ENCODE peak calls at places on chromosomes 13 and 19, in six cellular contexts. G, A, R, M, P and C are unnamed samples.

GRCh38 chr19:610071-610800 is 20.6 kb downstream of the HCN2 start:
- DNase-seq in M (peak; percentile 52), A (no peak), R (no peak), P (no peak), G (no peak), C (no peak)

GRCh38 chr13:44437356-44438233 is 64.0 kb downstream of the SERP2 start:
- DNase-seq in R (no peak), G (no peak), P (no peak), A (no peak), M (no peak), C (no peak)

GRCh38 chr13:93375491-93375890 is 148.9 kb downstream of the GPC6 start:
- DNase-seq in G (no peak), A (no peak), P (no peak), R (no peak), M (no peak), C (no peak)

GRCh38 chr13:46675016-46675415 is 121.9 kb downstream of the ESD start:
- DNase-seq in A (no peak), R (no peak), G (no peak), M (no peak), P (no peak), C (no peak)

GRCh38 chr13:32330438-32330837 is 15.1 kb downstream of the BRCA2 start:
- DNase-seq in G (no peak), M (no peak), P (no peak), R (no peak), A (no peak), C (no peak)

GRCh38 chr19:45363861-45364459 is 6.4 kb downstream of the ERCC2 start:
- DNase-seq in P (no peak), A (no peak), R (no peak), G (no peak), M (no peak), C (no peak)

GRCh38 chr13:97127842-97128241 is 94.3 kb upstream of the MBNL2 start:
- DNase-seq in G (no peak), P (no peak), A (no peak), R (peak; percentile 52), M (no peak), C (no peak)

GRCh38 chr19:48274173-48274572 is 4.3 kb downstream of the ZNF114 start:
- DNase-seq in G (no peak), A (no peak), M (no peak), R (no peak), P (no peak), C (no peak)

GRCh38 chr19:45097776-45098520 is 5.0 kb downstream of the PPP1R37 start:
- DNase-seq in M (no peak), G (peak; percentile 56), P (peak; percentile 71), R (peak; percentile 69), A (no peak), C (no peak)

GRCh38 chr13:110648848-110649421 is 33.6 kb downstream of the NAXD start:
- DNase-seq in M (no peak), R (no peak), P (no peak), A (no peak), G (no peak), C (no peak)

GRCh38 chr19:48468806-48469055 is 438 bp upstream of the CYTH2 start:
- DNase-seq in A (no peak), G (no peak), R (no peak), P (no peak), M (no peak), C (no peak)

GRCh38 chr13:94009696-94010095 is 469.8 kb downstream of the DCT start:
- DNase-seq in R (no peak), A (no peak), M (no peak), G (no peak), P (no peak), C (no peak)

GRCh38 chr13:114177245-114178010 is 1.6 kb upstream of the CFAP97D2 start:
- DNase-seq in M (no peak), R (no peak), A (no peak), G (no peak), P (no peak), C (peak; percentile 75)

GRCh38 chr19:7927605-7928333 is 1.8 kb upstream of the CTXN1 start:
- DNase-seq in A (no peak), M (no peak), P (peak; percentile 67), G (peak; percentile 12), R (no peak), C (no peak)

GRCh38 chr19:33301011-33301899 is 1.1 kb downstream of the CEBPA start:
- DNase-seq in G (no peak), A (no peak), R (no peak), M (peak; percentile 27), P (no peak), C (no peak)

GRCh38 chr19:33301900-33302174 is 497 bp downstream of the CEBPA start:
- DNase-seq in A (no peak), R (no peak), M (no peak), G (no peak), P (no peak), C (no peak)

GRCh38 chr19:33303791-33304759 is 1.7 kb upstream of the CEBPA start:
- DNase-seq in P (peak; percentile 20), M (peak; percentile 31), A (no peak), R (no peak), G (no peak), C (no peak)

GRCh38 chr19:33302974-33303790 is 848 bp upstream of the CEBPA start:
- DNase-seq in A (no peak), P (peak; percentile 16), R (peak; percentile 68), G (peak; percentile 53), M (peak; percentile 59), C (no peak)

GRCh38 chr19:33302175-33302973 is at the start of gene CEBPA:
- DNase-seq in M (peak; percentile 88), R (peak; percentile 90), A (peak; percentile 53), P (peak; percentile 68), G (peak; percentile 74), C (peak; percentile 90)
- TF ChIP-seq CTCF in M (peak; percentile 49), R (no peak), A (peak; percentile 44), P (no peak), G (peak; percentile 12), C (peak; percentile 60)

GRCh38 chr13:53200498-53201453 is 172.2 kb downstream of the OLFM4 start:
- DNase-seq in P (no peak), M (peak; percentile 28), G (peak; percentile 22), A (no peak), R (no peak), C (no peak)

GRCh38 chr13:53198699-53199098 is 170.1 kb downstream of the OLFM4 start:
- DNase-seq in A (no peak), P (no peak), G (no peak), M (no peak), R (no peak), C (no peak)

GRCh38 chr13:53200075-53200474 is 171.5 kb downstream of the OLFM4 start:
- DNase-seq in A (no peak), M (no peak), G (no peak), P (no peak), R (no peak), C (no peak)

GRCh38 chr13:53204598-53204997 is 176.0 kb downstream of the OLFM4 start:
- DNase-seq in R (no peak), P (no peak), M (no peak), A (no peak), G (no peak), C (no peak)

DNA sequence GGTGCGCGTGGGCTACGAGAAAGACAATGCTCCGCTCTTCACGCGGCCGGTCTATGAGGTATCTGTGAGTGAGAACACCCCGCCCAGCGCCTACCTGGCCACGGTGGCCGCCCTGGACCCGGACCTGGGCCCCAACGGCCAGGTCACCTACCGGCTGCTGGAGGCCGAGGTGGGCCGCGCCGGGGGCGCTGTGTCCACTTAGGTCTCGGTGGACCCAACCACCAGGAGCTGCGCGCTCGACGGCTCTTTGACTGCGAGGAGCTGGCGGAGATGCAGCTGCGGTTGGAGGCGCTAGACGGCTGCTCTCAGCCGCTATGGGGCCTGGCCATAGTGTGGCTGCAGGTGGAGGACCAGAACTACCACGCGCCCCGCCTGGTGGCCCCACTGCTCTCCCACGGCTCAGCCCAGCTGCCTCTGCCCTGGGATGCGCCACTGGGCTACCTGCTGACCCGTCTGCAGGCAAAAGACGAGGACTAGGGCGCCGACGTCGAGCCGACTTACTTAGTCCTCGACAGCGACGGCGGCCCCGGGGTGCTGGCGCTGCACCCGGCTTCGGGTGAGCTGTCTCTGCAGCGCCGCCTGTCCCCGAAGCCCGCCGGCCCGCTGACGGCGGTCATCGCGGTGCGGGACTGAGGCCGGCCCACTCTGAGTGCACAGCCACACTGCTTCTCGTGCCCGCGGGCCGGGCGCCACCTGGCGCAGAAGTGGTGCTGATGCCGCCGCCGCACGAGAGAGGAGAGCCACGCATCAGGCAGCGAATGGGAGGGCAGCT is 173.0 kb downstream of the OLFM4 start:
- DNase-seq in P (no peak), R (no peak), A (no peak), M (peak; percentile 15), G (no peak), C (no peak)
- TF ChIP-seq CTCF in P (no peak), R (no peak), A (no peak), M (peak; percentile 14), G (no peak), C (no peak)

GRCh38 chr19:6126335-6126974 is 9.0 kb upstream of the ACSBG2 start:
- DNase-seq in G (no peak), R (peak; percentile 13), P (no peak), A (no peak), M (no peak), C (no peak)
- TF ChIP-seq CTCF in G (no peak), R (peak; percentile 38), P (no peak), A (no peak), M (peak; percentile 11), C (no peak)

DNA sequence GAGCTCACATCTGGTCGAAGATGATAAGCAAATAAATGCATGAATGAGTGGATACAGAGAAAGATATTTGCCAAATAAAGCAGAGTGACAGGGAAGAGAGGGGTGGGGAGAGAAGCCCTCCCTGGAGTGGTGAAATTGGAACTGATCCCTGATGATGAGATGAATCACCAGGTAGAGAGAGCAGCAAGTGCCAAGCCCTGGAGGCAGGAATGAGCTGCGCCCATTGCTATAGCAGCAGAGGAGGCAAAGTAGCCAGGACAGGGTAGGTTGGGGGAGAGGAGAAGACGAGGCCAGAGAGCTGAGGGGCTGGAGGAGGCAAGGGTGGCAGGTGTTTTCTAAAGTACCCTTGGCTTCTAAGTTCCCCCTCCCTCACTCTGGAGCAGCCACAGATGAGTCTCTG is 13.7 kb downstream of the FXYD5 start:
- DNase-seq in G (no peak), R (peak; percentile 70), A (no peak), M (no peak), P (peak; percentile 74), C (no peak)
- TF ChIP-seq CTCF in G (no peak), R (peak; percentile 23), A (no peak), M (no peak), P (no peak), C (no peak)

GRCh38 chr19:41428481-41428859 is 1.3 kb upstream of the B3GNT8 start:
- DNase-seq in G (no peak), R (no peak), M (no peak), P (no peak), A (no peak), C (no peak)
- TF ChIP-seq CTCF in G (no peak), R (no peak), M (no peak), P (no peak), A (no peak), C (no peak)

GRCh38 chr13:109425821-109426689 is 360.3 kb downstream of the IRS2 start:
- DNase-seq in A (no peak), R (no peak), M (no peak), G (no peak), P (no peak), C (no peak)
- TF ChIP-seq CTCF in A (no peak), R (no peak), M (no peak), G (no peak), P (no peak), C (no peak)

DNA sequence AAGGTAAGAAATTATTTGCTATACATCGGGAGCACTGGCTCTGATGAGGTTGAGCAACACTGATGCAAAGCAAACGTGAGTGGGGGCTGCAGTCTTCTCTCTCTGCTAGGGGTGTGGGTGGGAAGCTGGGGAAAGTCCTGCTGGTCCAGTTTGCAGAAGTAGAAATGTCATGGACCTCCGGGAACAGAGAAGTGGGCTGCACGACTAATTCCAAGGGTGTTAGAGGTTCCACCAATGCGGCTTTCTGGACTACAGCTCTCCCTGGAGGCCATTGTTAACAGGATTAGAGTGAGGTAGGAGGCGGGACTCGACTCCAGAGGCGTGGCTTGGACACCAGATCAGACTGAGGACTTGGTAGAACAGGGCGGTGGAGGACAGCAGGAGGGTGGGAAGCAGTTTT is 5.7 kb upstream of the FBXO27 start:
- DNase-seq in A (no peak), P (peak; percentile 32), G (no peak), M (peak; percentile 9), R (peak; percentile 27), C (no peak)
- TF ChIP-seq CTCF in A (no peak), P (no peak), G (no peak), M (no peak), R (no peak), C (peak; percentile 26)